ENCODE peak calls at places on chromosome 17, in six cellular contexts. One of them, this sample, is unnamed.

GRCh38 chr17:19264277-19264676 is 27.1 kb downstream of the EPN2 start:
- DNase-seq in myocyte: no peak
- DNase-seq in fibroblast of the conjunctiva: no peak
- DNase-seq in central memory CD4-positive, alpha-beta T cell: no peak
- DNase-seq in NCI-H1105 treated with DMSO at 0.1 percent for 48 hours: no peak
- DNase-seq in GM23248: no peak
- DNase-seq in this sample: no peak

GRCh38 chr17:1323336-1323735 is 43.9 kb downstream of the TRARG1 start:
- DNase-seq in myocyte: no peak
- DNase-seq in fibroblast of the conjunctiva: no peak
- DNase-seq in central memory CD4-positive, alpha-beta T cell: no peak
- DNase-seq in NCI-H1105 treated with DMSO at 0.1 percent for 48 hours: no peak
- DNase-seq in GM23248: peak
- DNase-seq in this sample: no peak

GRCh38 chr17:75517277-75517865 is 1.0 kb downstream of the TSEN54 start:
- DNase-seq in myocyte: no peak
- DNase-seq in fibroblast of the conjunctiva: no peak
- DNase-seq in central memory CD4-positive, alpha-beta T cell: no peak
- DNase-seq in NCI-H1105 treated with DMSO at 0.1 percent for 48 hours: no peak
- DNase-seq in GM23248: no peak
- DNase-seq in this sample: peak

GRCh38 chr17:48333034-48333491 is 97.0 kb downstream of the SKAP1 start:
- DNase-seq in myocyte: no peak
- DNase-seq in fibroblast of the conjunctiva: no peak
- DNase-seq in central memory CD4-positive, alpha-beta T cell: no peak
- DNase-seq in NCI-H1105 treated with DMSO at 0.1 percent for 48 hours: no peak
- DNase-seq in GM23248: peak
- DNase-seq in this sample: no peak

GRCh38 chr17:68381076-68381900 is 76.0 kb downstream of the WIPI1 start:
- DNase-seq in myocyte: peak
- DNase-seq in fibroblast of the conjunctiva: peak
- DNase-seq in central memory CD4-positive, alpha-beta T cell: no peak
- DNase-seq in NCI-H1105 treated with DMSO at 0.1 percent for 48 hours: no peak
- DNase-seq in GM23248: peak
- DNase-seq in this sample: no peak

GRCh38 chr17:2369039-2369438 is 31.7 kb downstream of the SGSM2 start:
- DNase-seq in myocyte: no peak
- DNase-seq in fibroblast of the conjunctiva: no peak
- DNase-seq in central memory CD4-positive, alpha-beta T cell: no peak
- DNase-seq in NCI-H1105 treated with DMSO at 0.1 percent for 48 hours: no peak
- DNase-seq in GM23248: no peak
- DNase-seq in this sample: no peak

GRCh38 chr17:67212231-67212630 is 32.8 kb downstream of the HELZ start:
- DNase-seq in myocyte: no peak
- DNase-seq in fibroblast of the conjunctiva: peak
- DNase-seq in central memory CD4-positive, alpha-beta T cell: no peak
- DNase-seq in NCI-H1105 treated with DMSO at 0.1 percent for 48 hours: no peak
- DNase-seq in GM23248: peak
- DNase-seq in this sample: no peak

GRCh38 chr17:68033636-68034451 is 1.7 kb upstream of the KPNA2 start:
- DNase-seq in myocyte: peak
- DNase-seq in fibroblast of the conjunctiva: peak
- DNase-seq in central memory CD4-positive, alpha-beta T cell: no peak
- DNase-seq in NCI-H1105 treated with DMSO at 0.1 percent for 48 hours: peak
- DNase-seq in GM23248: peak
- DNase-seq in this sample: no peak

GRCh38 chr17:76702941-76703637 is 7.7 kb downstream of the MXRA7 start:
- DNase-seq in myocyte: no peak
- DNase-seq in fibroblast of the conjunctiva: no peak
- DNase-seq in central memory CD4-positive, alpha-beta T cell: no peak
- DNase-seq in NCI-H1105 treated with DMSO at 0.1 percent for 48 hours: no peak
- DNase-seq in GM23248: no peak
- DNase-seq in this sample: no peak

GRCh38 chr17:40450175-40450574 is 6.9 kb downstream of the IGFBP4 start:
- DNase-seq in myocyte: no peak
- DNase-seq in fibroblast of the conjunctiva: no peak
- DNase-seq in central memory CD4-positive, alpha-beta T cell: no peak
- DNase-seq in NCI-H1105 treated with DMSO at 0.1 percent for 48 hours: peak
- DNase-seq in GM23248: peak
- DNase-seq in this sample: peak

GRCh38 chr17:34519286-34519685 is 60.1 kb upstream of the TMEM132E start:
- DNase-seq in myocyte: no peak
- DNase-seq in fibroblast of the conjunctiva: no peak
- DNase-seq in central memory CD4-positive, alpha-beta T cell: no peak
- DNase-seq in NCI-H1105 treated with DMSO at 0.1 percent for 48 hours: peak
- DNase-seq in GM23248: peak
- DNase-seq in this sample: no peak

GRCh38 chr17:46733837-46734516 is 84.5 kb downstream of the WNT3 start:
- DNase-seq in myocyte: no peak
- DNase-seq in fibroblast of the conjunctiva: no peak
- DNase-seq in central memory CD4-positive, alpha-beta T cell: no peak
- DNase-seq in NCI-H1105 treated with DMSO at 0.1 percent for 48 hours: no peak
- DNase-seq in GM23248: peak
- DNase-seq in this sample: no peak

GRCh38 chr17:41532947-41533570 is 5.0 kb upstream of the KRT19 start:
- DNase-seq in myocyte: no peak
- DNase-seq in fibroblast of the conjunctiva: no peak
- DNase-seq in central memory CD4-positive, alpha-beta T cell: no peak
- DNase-seq in NCI-H1105 treated with DMSO at 0.1 percent for 48 hours: no peak
- DNase-seq in GM23248: no peak
- DNase-seq in this sample: no peak

GRCh38 chr17:81831957-81832607 is 1.0 kb downstream of the MCRIP1 start:
- DNase-seq in myocyte: peak
- DNase-seq in fibroblast of the conjunctiva: no peak
- DNase-seq in central memory CD4-positive, alpha-beta T cell: peak
- DNase-seq in NCI-H1105 treated with DMSO at 0.1 percent for 48 hours: no peak
- DNase-seq in GM23248: peak
- DNase-seq in this sample: peak

GRCh38 chr17:50339381-50339780 is 6.5 kb upstream of the XYLT2 start:
- DNase-seq in myocyte: no peak
- DNase-seq in fibroblast of the conjunctiva: no peak
- DNase-seq in central memory CD4-positive, alpha-beta T cell: no peak
- DNase-seq in NCI-H1105 treated with DMSO at 0.1 percent for 48 hours: no peak
- DNase-seq in GM23248: no peak
- DNase-seq in this sample: no peak

GRCh38 chr17:19590912-19591551 is 57.4 kb downstream of the SLC47A1 start:
- DNase-seq in myocyte: no peak
- DNase-seq in fibroblast of the conjunctiva: no peak
- DNase-seq in central memory CD4-positive, alpha-beta T cell: no peak
- DNase-seq in NCI-H1105 treated with DMSO at 0.1 percent for 48 hours: no peak
- DNase-seq in GM23248: no peak
- DNase-seq in this sample: no peak

GRCh38 chr17:5715478-5715877 is 131.2 kb upstream of the NLRP1 start:
- DNase-seq in myocyte: no peak
- DNase-seq in fibroblast of the conjunctiva: no peak
- DNase-seq in central memory CD4-positive, alpha-beta T cell: no peak
- DNase-seq in NCI-H1105 treated with DMSO at 0.1 percent for 48 hours: no peak
- DNase-seq in GM23248: peak
- DNase-seq in this sample: no peak

GRCh38 chr17:28738680-28739384 is 5.0 kb upstream of the TRAF4 start:
- DNase-seq in myocyte: no peak
- DNase-seq in fibroblast of the conjunctiva: no peak
- DNase-seq in central memory CD4-positive, alpha-beta T cell: peak
- DNase-seq in NCI-H1105 treated with DMSO at 0.1 percent for 48 hours: no peak
- DNase-seq in GM23248: no peak
- DNase-seq in this sample: no peak

GRCh38 chr17:45251931-45252330 is 10.0 kb downstream of the SPATA32 start:
- DNase-seq in myocyte: no peak
- DNase-seq in fibroblast of the conjunctiva: no peak
- DNase-seq in central memory CD4-positive, alpha-beta T cell: no peak
- DNase-seq in NCI-H1105 treated with DMSO at 0.1 percent for 48 hours: no peak
- DNase-seq in GM23248: no peak
- DNase-seq in this sample: no peak

GRCh38 chr17:7835818-7836595 is 2.0 kb downstream of the KDM6B start:
- DNase-seq in myocyte: peak
- DNase-seq in fibroblast of the conjunctiva: no peak
- DNase-seq in central memory CD4-positive, alpha-beta T cell: no peak
- DNase-seq in NCI-H1105 treated with DMSO at 0.1 percent for 48 hours: no peak
- DNase-seq in GM23248: peak
- DNase-seq in this sample: no peak

GRCh38 chr17:81131486-81132196 is 33.7 kb upstream of the PVALEF start:
- DNase-seq in myocyte: no peak
- DNase-seq in fibroblast of the conjunctiva: no peak
- DNase-seq in central memory CD4-positive, alpha-beta T cell: no peak
- DNase-seq in NCI-H1105 treated with DMSO at 0.1 percent for 48 hours: no peak
- DNase-seq in GM23248: no peak
- DNase-seq in this sample: no peak

GRCh38 chr17:67837965-67838364 is 12.7 kb downstream of the BPTF start:
- DNase-seq in myocyte: peak
- DNase-seq in fibroblast of the conjunctiva: no peak
- DNase-seq in central memory CD4-positive, alpha-beta T cell: no peak
- DNase-seq in NCI-H1105 treated with DMSO at 0.1 percent for 48 hours: no peak
- DNase-seq in GM23248: no peak
- DNase-seq in this sample: no peak

This sample was measured in CD4-positive, CD25-positive, alpha-beta regulatory T cell.